ENCODE peak calls at places on chromosomes 12 and 14, in eight cellular contexts. One of them, this sample, is unnamed.

GRCh38 chr12:76422154-76422877 is 74.1 kb upstream of the BBS10 start:
- DNase-seq in ACHN: no peak
- DNase-seq in cardiac fibroblast: no peak
- DNase-seq in T follicular helper cell: no peak
- DNase-seq in tibial nerve: no peak
- DNase-seq in T-helper 22 cell: no peak
- DNase-seq in WTC11: no peak
- DNase-seq in caudate nucleus: no peak
- DNase-seq in this sample: no peak

GRCh38 chr12:60100150-60100549 is 504.3 kb downstream of the SLC16A7 start:
- DNase-seq in tibial nerve: no peak
- DNase-seq in T follicular helper cell: no peak
- DNase-seq in cardiac fibroblast: peak; percentile 36
- DNase-seq in WTC11: no peak
- DNase-seq in caudate nucleus: no peak
- DNase-seq in T-helper 22 cell: no peak
- DNase-seq in ACHN: no peak
- DNase-seq in this sample: no peak

GRCh38 chr14:68248481-68249255 is 429.1 kb downstream of the RAD51B start:
- DNase-seq in T-helper 22 cell: no peak
- DNase-seq in WTC11: no peak
- DNase-seq in caudate nucleus: no peak
- DNase-seq in T follicular helper cell: no peak
- DNase-seq in tibial nerve: no peak
- DNase-seq in ACHN: peak; percentile 73
- DNase-seq in cardiac fibroblast: peak; percentile 87
- DNase-seq in this sample: peak; percentile 17

GRCh38 chr14:55539975-55540374 is 40.0 kb upstream of the KTN1 start:
- DNase-seq in cardiac fibroblast: no peak
- DNase-seq in WTC11: no peak
- DNase-seq in caudate nucleus: no peak
- DNase-seq in tibial nerve: no peak
- DNase-seq in ACHN: no peak
- DNase-seq in T-helper 22 cell: no peak
- DNase-seq in T follicular helper cell: no peak
- DNase-seq in this sample: no peak

GRCh38 chr14:100729982-100730381 is 3.3 kb downstream of the DLK1 start:
- DNase-seq in caudate nucleus: no peak
- DNase-seq in T follicular helper cell: no peak
- DNase-seq in WTC11: no peak
- DNase-seq in cardiac fibroblast: no peak
- DNase-seq in tibial nerve: no peak
- DNase-seq in T-helper 22 cell: no peak
- DNase-seq in ACHN: no peak
- DNase-seq in this sample: no peak

GRCh38 chr14:81727243-81727642 is 193.6 kb upstream of the SEL1L start:
- DNase-seq in T follicular helper cell: no peak
- DNase-seq in cardiac fibroblast: no peak
- DNase-seq in caudate nucleus: no peak
- DNase-seq in T-helper 22 cell: no peak
- DNase-seq in tibial nerve: peak; percentile 29
- DNase-seq in WTC11: no peak
- DNase-seq in ACHN: no peak
- DNase-seq in this sample: peak; percentile 7

GRCh38 chr14:103801459-103801858 is 45.9 kb downstream of the PPP1R13B start:
- DNase-seq in caudate nucleus: no peak
- DNase-seq in ACHN: peak; percentile 77
- DNase-seq in tibial nerve: no peak
- DNase-seq in WTC11: no peak
- DNase-seq in T-helper 22 cell: no peak
- DNase-seq in T follicular helper cell: no peak
- DNase-seq in cardiac fibroblast: peak; percentile 84
- DNase-seq in this sample: no peak

GRCh38 chr12:120939954-120940353 is 35.8 kb upstream of the SPPL3 start:
- DNase-seq in ACHN: no peak
- DNase-seq in cardiac fibroblast: no peak
- DNase-seq in caudate nucleus: no peak
- DNase-seq in WTC11: no peak
- DNase-seq in T follicular helper cell: no peak
- DNase-seq in T-helper 22 cell: no peak
- DNase-seq in tibial nerve: no peak
- DNase-seq in this sample: no peak

GRCh38 chr12:124477109-124477915 is 90.1 kb downstream of the NCOR2 start:
- DNase-seq in T-helper 22 cell: no peak
- DNase-seq in cardiac fibroblast: peak; percentile 17
- DNase-seq in tibial nerve: no peak
- DNase-seq in ACHN: peak; percentile 27
- DNase-seq in T follicular helper cell: no peak
- DNase-seq in caudate nucleus: no peak
- DNase-seq in WTC11: no peak
- DNase-seq in this sample: no peak

GRCh38 chr12:31585271-31585670 is 5.7 kb downstream of the DENND5B start:
- DNase-seq in T-helper 22 cell: no peak
- DNase-seq in ACHN: peak; percentile 87
- DNase-seq in WTC11: no peak
- DNase-seq in caudate nucleus: no peak
- DNase-seq in cardiac fibroblast: peak; percentile 70
- DNase-seq in tibial nerve: no peak
- DNase-seq in T follicular helper cell: no peak
- DNase-seq in this sample: no peak

GRCh38 chr12:28622416-28622815 is 432.2 kb downstream of the CCDC91 start:
- DNase-seq in tibial nerve: no peak
- DNase-seq in T-helper 22 cell: no peak
- DNase-seq in cardiac fibroblast: peak; percentile 65
- DNase-seq in WTC11: no peak
- DNase-seq in caudate nucleus: no peak
- DNase-seq in T follicular helper cell: no peak
- DNase-seq in ACHN: no peak
- DNase-seq in this sample: no peak

GRCh38 chr14:68780358-68781160 is 12.3 kb downstream of the ZFP36L1 start:
- DNase-seq in caudate nucleus: no peak
- DNase-seq in ACHN: peak; percentile 50
- DNase-seq in cardiac fibroblast: peak; percentile 66
- DNase-seq in T follicular helper cell: no peak
- DNase-seq in T-helper 22 cell: no peak
- DNase-seq in WTC11: no peak
- DNase-seq in tibial nerve: peak; percentile 33
- DNase-seq in this sample: no peak

GRCh38 chr14:103230658-103231334 is 103.2 kb upstream of the EIF5 start:
- DNase-seq in ACHN: no peak
- DNase-seq in T-helper 22 cell: no peak
- DNase-seq in T follicular helper cell: no peak
- DNase-seq in cardiac fibroblast: no peak
- DNase-seq in WTC11: no peak
- DNase-seq in caudate nucleus: no peak
- DNase-seq in tibial nerve: no peak
- DNase-seq in this sample: no peak

GRCh38 chr12:91406920-91407341 is 224.3 kb upstream of the DCN start:
- DNase-seq in tibial nerve: no peak
- DNase-seq in T-helper 22 cell: no peak
- DNase-seq in WTC11: no peak
- DNase-seq in T follicular helper cell: no peak
- DNase-seq in caudate nucleus: no peak
- DNase-seq in ACHN: peak; percentile 48
- DNase-seq in cardiac fibroblast: peak; percentile 48
- DNase-seq in this sample: no peak

GRCh38 chr12:109934026-109934425 is 34.0 kb downstream of the TCHP start:
- DNase-seq in caudate nucleus: no peak
- DNase-seq in cardiac fibroblast: no peak
- DNase-seq in T-helper 22 cell: no peak
- DNase-seq in WTC11: no peak
- DNase-seq in ACHN: peak; percentile 62
- DNase-seq in tibial nerve: no peak
- DNase-seq in T follicular helper cell: no peak
- DNase-seq in this sample: no peak

GRCh38 chr14:94646481-94646880 is 34.3 kb downstream of the SERPINA3 start:
- DNase-seq in tibial nerve: no peak
- DNase-seq in T-helper 22 cell: no peak
- DNase-seq in cardiac fibroblast: peak; percentile 76
- DNase-seq in T follicular helper cell: no peak
- DNase-seq in ACHN: no peak
- DNase-seq in WTC11: no peak
- DNase-seq in caudate nucleus: no peak
- DNase-seq in this sample: no peak

GRCh38 chr14:61505815-61506809 is 184.7 kb downstream of the PRKCH start:
- DNase-seq in cardiac fibroblast: no peak
- DNase-seq in ACHN: peak; percentile 88
- DNase-seq in WTC11: no peak
- DNase-seq in T-helper 22 cell: no peak
- DNase-seq in tibial nerve: no peak
- DNase-seq in caudate nucleus: no peak
- DNase-seq in T follicular helper cell: no peak
- DNase-seq in this sample: no peak

This sample was measured in RPMI8226.